ENCODE peak calls at places on chromosomes 11 and 22, in nine cellular contexts. K is IMR-90, M is fibroblast of lung, F is GM23338, U is K562, C is PC-3, E is hepatocyte, A is GM23248, Y is PC-9. H is an unnamed sample.
A peak's percentile ranks its signal among the peaks of the same experiment; 100 is the strongest.

GRCh38 chr22:46905415-46905814 is 143.0 kb downstream of the TBC1D22A start:
- DNase-seq in K (no peak), M (no peak), F (no peak), U (no peak), C (no peak), E (no peak), A (no peak), Y (no peak), H (no peak)

GRCh38 chr11:31817054-31817620 is 6.0 kb upstream of the PAX6 start:
- DNase-seq in K (no peak), M (peak; percentile 35), F (peak; percentile 60), U (no peak), C (no peak), E (no peak), A (no peak), Y (no peak), H (no peak)

GRCh38 chr11:73258104-73258684 is 13.9 kb upstream of the P2RY6 start:
- DNase-seq in K (no peak), M (no peak), F (no peak), U (no peak), C (no peak), E (no peak), A (no peak), Y (peak; percentile 80), H (no peak)

GRCh38 chr22:44408227-44409192 is 89.5 kb downstream of the RTL6 start:
- DNase-seq in K (no peak), M (no peak), F (no peak), U (no peak), C (no peak), E (no peak), A (no peak), Y (no peak), H (no peak)

GRCh38 chr11:128581908-128582307 is 5.5 kb downstream of the ETS1 start:
- DNase-seq in K (no peak), M (no peak), F (no peak), U (no peak), C (no peak), E (no peak), A (no peak), Y (no peak), H (no peak)

GRCh38 chr11:114001416-114001815 is 26.5 kb downstream of the HTR3A start:
- DNase-seq in K (no peak), M (no peak), F (no peak), U (no peak), C (no peak), E (peak; percentile 18), A (no peak), Y (peak; percentile 12), H (no peak)

GRCh38 chr11:62418733-62419132 is at the start of gene SCGB1A1:
- DNase-seq in K (no peak), M (no peak), F (no peak), U (no peak), C (no peak), E (no peak), A (no peak), Y (no peak), H (no peak)

GRCh38 chr11:70504246-70505020 is 106.1 kb downstream of the CTTN start:
- DNase-seq in K (no peak), M (no peak), F (no peak), U (no peak), C (no peak), E (no peak), A (no peak), Y (no peak), H (no peak)

DNA sequence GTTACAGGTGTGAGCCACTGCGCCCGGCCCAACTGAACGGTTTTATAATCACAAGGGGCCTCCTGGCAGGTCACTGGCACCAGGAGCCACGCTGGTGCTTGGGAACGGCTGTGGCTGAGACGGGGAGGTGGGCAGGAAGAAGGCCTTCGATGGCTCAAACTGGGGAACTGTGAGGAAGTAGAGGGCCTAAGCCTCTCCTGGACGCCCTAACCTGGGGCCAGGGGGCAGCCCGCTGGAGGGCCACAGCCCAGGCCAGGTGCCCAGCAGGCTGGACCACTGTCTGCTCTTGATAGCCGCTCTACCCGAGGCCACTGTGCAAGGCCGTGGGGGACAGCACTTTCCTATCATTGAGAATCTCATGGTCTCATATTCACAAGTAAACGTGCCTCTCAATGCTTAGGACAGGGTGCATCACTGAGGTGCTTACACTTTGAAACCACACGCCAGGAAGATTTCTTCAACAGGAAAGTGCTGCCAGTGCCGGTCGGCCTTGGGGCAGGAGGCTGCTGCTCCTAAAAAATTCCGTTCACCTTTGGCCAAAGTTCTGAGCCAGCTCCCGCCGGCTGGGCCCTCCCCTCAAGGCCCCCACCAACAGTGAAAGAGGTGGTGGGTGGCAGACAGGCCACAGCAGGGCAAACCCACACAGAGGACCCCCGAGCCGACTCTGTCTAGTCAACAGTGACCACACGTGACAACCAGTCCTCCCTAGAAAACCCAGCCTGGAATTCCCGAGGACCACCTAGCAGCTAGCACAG is 7.2 kb downstream of the GATD1 start:
- DNase-seq in K (no peak), M (no peak), F (no peak), U (no peak), C (no peak), E (peak; percentile 3), A (no peak), Y (no peak), H (no peak)
- H4K20me1 ChIP-seq in K (peaks cover 56% of the 10 kb centered on the region), M (no peaks in the 10 kb centered on the region), F (peaks cover 18% of the 10 kb centered on the region), U (peaks cover 18% of the 10 kb centered on the region), C (peaks cover 20% of the 10 kb centered on the region), E (peaks cover 23% of the 10 kb centered on the region), A (no peaks in the 10 kb centered on the region), Y (peaks cover 24% of the 10 kb centered on the region), H (no peaks in the 10 kb centered on the region)

DNA sequence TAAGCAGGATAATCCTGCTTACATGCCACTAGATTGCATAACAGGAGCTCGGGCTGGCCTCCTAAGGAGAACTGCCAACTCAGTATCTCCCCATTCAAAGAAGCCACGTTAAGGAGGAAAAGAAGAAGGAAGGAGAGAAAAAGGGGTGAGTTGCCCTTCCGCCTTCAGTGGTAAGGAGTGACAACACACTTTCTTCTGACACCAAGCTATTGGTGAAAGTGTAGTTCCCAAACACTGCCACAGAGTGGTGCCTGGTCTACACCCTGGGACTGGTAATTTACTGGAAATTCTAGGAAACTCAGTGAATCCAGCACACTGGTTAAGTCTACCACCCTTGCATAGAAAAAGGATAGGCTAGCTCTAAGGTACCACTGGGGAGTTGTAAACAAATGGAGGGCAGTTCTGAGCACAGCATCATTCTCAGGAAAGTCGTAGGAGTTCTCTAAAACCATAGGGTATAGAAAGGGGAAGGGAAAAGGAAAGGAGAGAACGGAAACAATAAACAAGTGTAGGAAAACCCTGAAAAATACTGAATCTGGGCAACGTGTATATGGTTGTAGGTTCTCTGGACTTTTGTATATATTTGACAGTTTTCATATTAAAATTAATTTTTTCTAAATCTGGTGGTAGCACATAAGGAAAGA is 58.2 kb downstream of the RRAS2 start:
- DNase-seq in K (peak; percentile 74), M (peak; percentile 68), F (peak; percentile 88), U (peak; percentile 70), C (peak; percentile 80), E (peak; percentile 70), A (peak; percentile 84), Y (peak; percentile 44), H (peak; percentile 27)
- H3K4me2 ChIP-seq in K (peak overlapping the region; percentile 34), M (no peak overlapping the region), F (no peak overlapping the region), U (no peak overlapping the region), C (no peak overlapping the region), E (no peak overlapping the region), A (peak overlapping the region; percentile 49), Y (no peak overlapping the region), H (no peak overlapping the region)

GRCh38 chr22:19082793-19083192 is 39.4 kb downstream of the DGCR2 start:
- DNase-seq in K (no peak), M (no peak), F (no peak), U (no peak), C (no peak), E (no peak), A (no peak), Y (no peak), H (no peak)

GRCh38 chr22:19086944-19087343 is 35.3 kb downstream of the DGCR2 start:
- DNase-seq in K (peak; percentile 69), M (peak; percentile 69), F (no peak), U (no peak), C (peak; percentile 3), E (no peak), A (peak; percentile 70), Y (no peak), H (no peak)

GRCh38 chr22:19088866-19089595 is 33.2 kb downstream of the DGCR2 start:
- DNase-seq in K (no peak), M (no peak), F (no peak), U (no peak), C (no peak), E (no peak), A (no peak), Y (no peak), H (no peak)

GRCh38 chr22:19085233-19086043 is 36.8 kb downstream of the DGCR2 start:
- DNase-seq in K (peak; percentile 52), M (peak; percentile 45), F (peak; percentile 37), U (peak; percentile 77), C (peak; percentile 51), E (peak; percentile 41), A (peak; percentile 56), Y (no peak), H (peak; percentile 85)

DNA sequence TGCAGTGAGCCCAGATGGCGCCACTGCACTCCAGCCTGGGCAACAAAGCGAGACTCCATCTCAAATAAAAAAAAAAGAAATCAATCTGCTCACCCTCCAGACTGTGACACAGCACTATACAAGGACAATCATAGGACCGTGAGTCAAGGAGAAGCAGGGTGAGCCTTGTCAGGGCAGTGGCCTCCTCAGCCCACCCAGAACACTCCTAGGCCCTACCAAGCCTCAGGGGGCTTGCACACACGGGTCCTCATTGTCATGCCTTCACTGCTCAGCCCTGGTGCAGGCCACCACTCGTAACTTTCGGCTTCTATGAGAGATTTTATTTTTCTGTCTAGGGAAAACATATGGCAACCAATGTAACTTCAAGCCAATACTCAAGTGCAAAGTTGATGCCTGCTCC is 35.8 kb downstream of the DGCR2 start:
- DNase-seq in K (no peak), M (no peak), F (no peak), U (no peak), C (no peak), E (no peak), A (no peak), Y (no peak), H (no peak)
- H3K27ac ChIP-seq in K (no peak overlapping the region), M (no peak overlapping the region), F (no peak overlapping the region), U (peak overlapping the region; percentile 2), C (no peak overlapping the region), E (peak overlapping the region; percentile 82), A (no peak overlapping the region), Y (no peak overlapping the region), H (peak overlapping the region; percentile 89)

GRCh38 chr22:23184100-23184763 is 3.9 kb downstream of the BCR start:
- DNase-seq in K (no peak), M (no peak), F (no peak), U (no peak), C (no peak), E (no peak), A (no peak), Y (no peak), H (no peak)

GRCh38 chr22:23184764-23185113 is 4.4 kb downstream of the BCR start:
- DNase-seq in K (no peak), M (no peak), F (no peak), U (no peak), C (no peak), E (no peak), A (no peak), Y (no peak), H (no peak)

GRCh38 chr22:23187871-23188700 is 7.8 kb downstream of the BCR start:
- DNase-seq in K (peak; percentile 23), M (peak; percentile 59), F (no peak), U (no peak), C (no peak), E (no peak), A (peak; percentile 38), Y (peak; percentile 57), H (no peak)

GRCh38 chr22:23190526-23190925 is 10.2 kb downstream of the BCR start:
- DNase-seq in K (no peak), M (no peak), F (no peak), U (no peak), C (no peak), E (no peak), A (no peak), Y (no peak), H (no peak)

DNA sequence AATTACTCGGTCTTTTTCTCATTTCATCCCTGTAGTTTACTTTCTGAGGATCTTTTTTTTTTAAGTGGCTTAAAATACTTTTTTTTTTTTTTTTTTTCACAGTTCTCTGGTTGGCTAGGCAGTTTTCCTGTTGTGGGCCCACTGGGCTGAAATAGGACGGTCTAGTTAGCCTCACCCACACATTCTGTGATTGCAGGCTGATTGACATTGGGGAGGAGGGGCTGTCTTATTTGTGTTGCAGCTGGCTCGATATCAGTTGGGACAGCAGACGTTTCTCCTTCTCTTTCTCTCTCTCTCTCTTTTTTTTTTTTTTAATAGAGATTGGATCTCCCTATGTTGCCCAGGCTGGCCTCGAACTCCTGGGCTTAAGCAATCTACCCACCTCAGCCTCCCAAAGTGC is 6.9 kb downstream of the BCR start:
- DNase-seq in K (no peak), M (no peak), F (no peak), U (peak; percentile 96), C (no peak), E (no peak), A (no peak), Y (no peak), H (no peak)
- H4K20me1 ChIP-seq in K (peaks cover 73% of the 10 kb centered on the region), M (no peaks in the 10 kb centered on the region), F (peaks cover 91% of the 10 kb centered on the region), U (peaks cover 64% of the 10 kb centered on the region), C (peaks cover 39% of the 10 kb centered on the region), E (peaks cover 85% of the 10 kb centered on the region), A (peaks cover 8% of the 10 kb centered on the region), Y (peaks cover 45% of the 10 kb centered on the region), H (peaks cover 25% of the 10 kb centered on the region)

H was measured in OCI-LY7.